ENCODE peak calls at places on chromosomes 3 and 15, in six cellular contexts. One of them, this sample, is unnamed.

GRCh38 chr15:88378259-88378658 is 88.9 kb downstream of the MRPL46 start:
- DNase-seq in AG08396: no peak
- DNase-seq in osteocyte: no peak
- DNase-seq in SW480: no peak
- DNase-seq in spleen: no peak
- DNase-seq in stimulated activated CD8-positive, alpha-beta memory T cell treated with anti-CD3 and anti-CD28 coated beads, Interleukin-7, amount 100 ng/mL, for 1 hour: no peak
- DNase-seq in this sample: no peak

GRCh38 chr3:95123104-95123503 is 1060.2 kb downstream of the NSUN3 start:
- DNase-seq in spleen: no peak
- DNase-seq in AG08396: no peak
- DNase-seq in stimulated activated CD8-positive, alpha-beta memory T cell treated with anti-CD3 and anti-CD28 coated beads, Interleukin-7, amount 100 ng/mL, for 1 hour: no peak
- DNase-seq in SW480: no peak
- DNase-seq in osteocyte: no peak
- DNase-seq in this sample: no peak

GRCh38 chr15:58458076-58458475 is 26.3 kb downstream of the LIPC start:
- DNase-seq in SW480: no peak
- DNase-seq in spleen: no peak
- DNase-seq in AG08396: no peak
- DNase-seq in osteocyte: no peak
- DNase-seq in stimulated activated CD8-positive, alpha-beta memory T cell treated with anti-CD3 and anti-CD28 coated beads, Interleukin-7, amount 100 ng/mL, for 1 hour: no peak
- DNase-seq in this sample: peak; percentile 39

GRCh38 chr15:71295242-71296031 is 180.2 kb downstream of the THSD4 start:
- DNase-seq in spleen: no peak
- DNase-seq in SW480: peak; percentile 94
- DNase-seq in stimulated activated CD8-positive, alpha-beta memory T cell treated with anti-CD3 and anti-CD28 coated beads, Interleukin-7, amount 100 ng/mL, for 1 hour: no peak
- DNase-seq in AG08396: peak; percentile 77
- DNase-seq in osteocyte: no peak
- DNase-seq in this sample: no peak

GRCh38 chr3:71186816-71187215 is 396.7 kb downstream of the FOXP1 start:
- DNase-seq in spleen: no peak
- DNase-seq in SW480: no peak
- DNase-seq in stimulated activated CD8-positive, alpha-beta memory T cell treated with anti-CD3 and anti-CD28 coated beads, Interleukin-7, amount 100 ng/mL, for 1 hour: no peak
- DNase-seq in osteocyte: no peak
- DNase-seq in AG08396: no peak
- DNase-seq in this sample: no peak

GRCh38 chr3:4751057-4752051 is 227.9 kb upstream of the BHLHE40 start:
- DNase-seq in stimulated activated CD8-positive, alpha-beta memory T cell treated with anti-CD3 and anti-CD28 coated beads, Interleukin-7, amount 100 ng/mL, for 1 hour: no peak
- DNase-seq in osteocyte: no peak
- DNase-seq in AG08396: peak; percentile 25
- DNase-seq in SW480: peak; percentile 55
- DNase-seq in spleen: no peak
- DNase-seq in this sample: no peak

GRCh38 chr3:127738192-127738840 is 65.6 kb downstream of the ABTB1 start:
- DNase-seq in SW480: no peak
- DNase-seq in AG08396: no peak
- DNase-seq in stimulated activated CD8-positive, alpha-beta memory T cell treated with anti-CD3 and anti-CD28 coated beads, Interleukin-7, amount 100 ng/mL, for 1 hour: no peak
- DNase-seq in osteocyte: no peak
- DNase-seq in spleen: peak; percentile 67
- DNase-seq in this sample: no peak

GRCh38 chr15:38612159-38612863 is 47.7 kb upstream of the RASGRP1 start:
- DNase-seq in SW480: no peak
- DNase-seq in spleen: no peak
- DNase-seq in AG08396: no peak
- DNase-seq in stimulated activated CD8-positive, alpha-beta memory T cell treated with anti-CD3 and anti-CD28 coated beads, Interleukin-7, amount 100 ng/mL, for 1 hour: no peak
- DNase-seq in osteocyte: no peak
- DNase-seq in this sample: no peak

GRCh38 chr3:13648744-13649096 is 99.8 kb downstream of the FBLN2 start:
- DNase-seq in SW480: no peak
- DNase-seq in spleen: no peak
- DNase-seq in AG08396: no peak
- DNase-seq in osteocyte: no peak
- DNase-seq in stimulated activated CD8-positive, alpha-beta memory T cell treated with anti-CD3 and anti-CD28 coated beads, Interleukin-7, amount 100 ng/mL, for 1 hour: no peak
- DNase-seq in this sample: no peak

GRCh38 chr3:45275006-45275704 is 49.1 kb upstream of the TMEM158 start:
- DNase-seq in spleen: no peak
- DNase-seq in osteocyte: no peak
- DNase-seq in SW480: no peak
- DNase-seq in stimulated activated CD8-positive, alpha-beta memory T cell treated with anti-CD3 and anti-CD28 coated beads, Interleukin-7, amount 100 ng/mL, for 1 hour: no peak
- DNase-seq in AG08396: no peak
- DNase-seq in this sample: no peak

GRCh38 chr3:159926573-159926972 is 62.1 kb upstream of the IL12A start:
- DNase-seq in osteocyte: no peak
- DNase-seq in SW480: no peak
- DNase-seq in AG08396: no peak
- DNase-seq in stimulated activated CD8-positive, alpha-beta memory T cell treated with anti-CD3 and anti-CD28 coated beads, Interleukin-7, amount 100 ng/mL, for 1 hour: no peak
- DNase-seq in spleen: no peak
- DNase-seq in this sample: no peak

GRCh38 chr15:99076555-99077308 is 28.1 kb upstream of the SYNM start:
- DNase-seq in spleen: no peak
- DNase-seq in AG08396: peak; percentile 74
- DNase-seq in osteocyte: no peak
- DNase-seq in SW480: peak; percentile 81
- DNase-seq in stimulated activated CD8-positive, alpha-beta memory T cell treated with anti-CD3 and anti-CD28 coated beads, Interleukin-7, amount 100 ng/mL, for 1 hour: no peak
- DNase-seq in this sample: peak; percentile 63

GRCh38 chr3:99114565-99115291 is 213.2 kb upstream of the DCBLD2 start:
- DNase-seq in SW480: peak; percentile 28
- DNase-seq in spleen: no peak
- DNase-seq in stimulated activated CD8-positive, alpha-beta memory T cell treated with anti-CD3 and anti-CD28 coated beads, Interleukin-7, amount 100 ng/mL, for 1 hour: no peak
- DNase-seq in AG08396: peak; percentile 20
- DNase-seq in osteocyte: peak; percentile 84
- DNase-seq in this sample: no peak

GRCh38 chr15:64622410-64623260 is 152.8 kb downstream of the RBPMS2 start:
- DNase-seq in osteocyte: no peak
- DNase-seq in SW480: no peak
- DNase-seq in stimulated activated CD8-positive, alpha-beta memory T cell treated with anti-CD3 and anti-CD28 coated beads, Interleukin-7, amount 100 ng/mL, for 1 hour: peak; percentile 11
- DNase-seq in AG08396: no peak
- DNase-seq in spleen: peak; percentile 73
- DNase-seq in this sample: peak; percentile 46

GRCh38 chr15:43824302-43825246 is at the start of gene MFAP1:
- DNase-seq in stimulated activated CD8-positive, alpha-beta memory T cell treated with anti-CD3 and anti-CD28 coated beads, Interleukin-7, amount 100 ng/mL, for 1 hour: peak; percentile 78
- DNase-seq in osteocyte: peak; percentile 96
- DNase-seq in SW480: peak; percentile 95
- DNase-seq in spleen: peak; percentile 95
- DNase-seq in AG08396: peak; percentile 97
- DNase-seq in this sample: peak; percentile 92

GRCh38 chr3:8869613-8870012 is 93.7 kb downstream of the RAD18 start:
- DNase-seq in SW480: peak; percentile 27
- DNase-seq in AG08396: peak; percentile 75
- DNase-seq in osteocyte: no peak
- DNase-seq in stimulated activated CD8-positive, alpha-beta memory T cell treated with anti-CD3 and anti-CD28 coated beads, Interleukin-7, amount 100 ng/mL, for 1 hour: no peak
- DNase-seq in spleen: no peak
- DNase-seq in this sample: no peak

GRCh38 chr15:69200773-69201745 is 40.6 kb downstream of the GLCE start:
- DNase-seq in SW480: no peak
- DNase-seq in spleen: no peak
- DNase-seq in osteocyte: no peak
- DNase-seq in AG08396: no peak
- DNase-seq in stimulated activated CD8-positive, alpha-beta memory T cell treated with anti-CD3 and anti-CD28 coated beads, Interleukin-7, amount 100 ng/mL, for 1 hour: no peak
- DNase-seq in this sample: no peak

GRCh38 chr15:76776969-76777368 is 128.2 kb downstream of the SCAPER start:
- DNase-seq in spleen: no peak
- DNase-seq in AG08396: no peak
- DNase-seq in SW480: peak; percentile 2
- DNase-seq in stimulated activated CD8-positive, alpha-beta memory T cell treated with anti-CD3 and anti-CD28 coated beads, Interleukin-7, amount 100 ng/mL, for 1 hour: no peak
- DNase-seq in osteocyte: no peak
- DNase-seq in this sample: no peak

GRCh38 chr15:58161436-58161835 is 23.3 kb downstream of the AQP9 start:
- DNase-seq in AG08396: no peak
- DNase-seq in stimulated activated CD8-positive, alpha-beta memory T cell treated with anti-CD3 and anti-CD28 coated beads, Interleukin-7, amount 100 ng/mL, for 1 hour: no peak
- DNase-seq in osteocyte: no peak
- DNase-seq in spleen: no peak
- DNase-seq in SW480: no peak
- DNase-seq in this sample: no peak

GRCh38 chr15:51931638-51932037 is 39.9 kb downstream of the LEO1 start:
- DNase-seq in spleen: no peak
- DNase-seq in osteocyte: no peak
- DNase-seq in stimulated activated CD8-positive, alpha-beta memory T cell treated with anti-CD3 and anti-CD28 coated beads, Interleukin-7, amount 100 ng/mL, for 1 hour: no peak
- DNase-seq in AG08396: no peak
- DNase-seq in SW480: no peak
- DNase-seq in this sample: no peak

GRCh38 chr3:72889310-72890165 is 1.7 kb downstream of the GXYLT2 start:
- DNase-seq in osteocyte: no peak
- DNase-seq in SW480: no peak
- DNase-seq in spleen: no peak
- DNase-seq in stimulated activated CD8-positive, alpha-beta memory T cell treated with anti-CD3 and anti-CD28 coated beads, Interleukin-7, amount 100 ng/mL, for 1 hour: no peak
- DNase-seq in AG08396: no peak
- DNase-seq in this sample: no peak

GRCh38 chr3:182979719-182980191 is 583 bp downstream of the DCUN1D1 start:
- DNase-seq in SW480: peak; percentile 46
- DNase-seq in AG08396: peak; percentile 36
- DNase-seq in stimulated activated CD8-positive, alpha-beta memory T cell treated with anti-CD3 and anti-CD28 coated beads, Interleukin-7, amount 100 ng/mL, for 1 hour: no peak
- DNase-seq in osteocyte: no peak
- DNase-seq in spleen: no peak
- DNase-seq in this sample: no peak

GRCh38 chr3:150786791-150787190 is 23.8 kb upstream of the SIAH2 start:
- DNase-seq in SW480: no peak
- DNase-seq in spleen: no peak
- DNase-seq in AG08396: no peak
- DNase-seq in stimulated activated CD8-positive, alpha-beta memory T cell treated with anti-CD3 and anti-CD28 coated beads, Interleukin-7, amount 100 ng/mL, for 1 hour: no peak
- DNase-seq in osteocyte: no peak
- DNase-seq in this sample: no peak

GRCh38 chr3:53238051-53238850 is 17.6 kb downstream of the TKT start:
- DNase-seq in AG08396: peak; percentile 87
- DNase-seq in osteocyte: no peak
- DNase-seq in stimulated activated CD8-positive, alpha-beta memory T cell treated with anti-CD3 and anti-CD28 coated beads, Interleukin-7, amount 100 ng/mL, for 1 hour: no peak
- DNase-seq in spleen: no peak
- DNase-seq in SW480: peak; percentile 29
- DNase-seq in this sample: no peak

GRCh38 chr15:31032959-31033358 is 41.5 kb upstream of the MTMR10 start:
- DNase-seq in SW480: no peak
- DNase-seq in stimulated activated CD8-positive, alpha-beta memory T cell treated with anti-CD3 and anti-CD28 coated beads, Interleukin-7, amount 100 ng/mL, for 1 hour: no peak
- DNase-seq in osteocyte: no peak
- DNase-seq in AG08396: no peak
- DNase-seq in spleen: no peak
- DNase-seq in this sample: no peak

GRCh38 chr15:97652041-97652440 is 308.5 kb upstream of the ARRDC4 start:
- DNase-seq in osteocyte: no peak
- DNase-seq in stimulated activated CD8-positive, alpha-beta memory T cell treated with anti-CD3 and anti-CD28 coated beads, Interleukin-7, amount 100 ng/mL, for 1 hour: no peak
- DNase-seq in AG08396: no peak
- DNase-seq in spleen: no peak
- DNase-seq in SW480: peak; percentile 69
- DNase-seq in this sample: no peak

GRCh38 chr3:37519661-37520060 is 342.0 kb upstream of the CTDSPL start:
- DNase-seq in SW480: no peak
- DNase-seq in stimulated activated CD8-positive, alpha-beta memory T cell treated with anti-CD3 and anti-CD28 coated beads, Interleukin-7, amount 100 ng/mL, for 1 hour: no peak
- DNase-seq in osteocyte: no peak
- DNase-seq in AG08396: no peak
- DNase-seq in spleen: no peak
- DNase-seq in this sample: no peak

GRCh38 chr15:74444106-74445062 is 10.6 kb upstream of the SEMA7A start:
- DNase-seq in osteocyte: no peak
- DNase-seq in stimulated activated CD8-positive, alpha-beta memory T cell treated with anti-CD3 and anti-CD28 coated beads, Interleukin-7, amount 100 ng/mL, for 1 hour: no peak
- DNase-seq in AG08396: no peak
- DNase-seq in SW480: no peak
- DNase-seq in spleen: peak; percentile 39
- DNase-seq in this sample: no peak

GRCh38 chr3:113018461-113019181 is 27.8 kb downstream of the GTPBP8 start:
- DNase-seq in osteocyte: no peak
- DNase-seq in AG08396: no peak
- DNase-seq in stimulated activated CD8-positive, alpha-beta memory T cell treated with anti-CD3 and anti-CD28 coated beads, Interleukin-7, amount 100 ng/mL, for 1 hour: no peak
- DNase-seq in SW480: no peak
- DNase-seq in spleen: no peak
- DNase-seq in this sample: no peak

GRCh38 chr3:96209703-96210102 is 604.7 kb upstream of the EPHA6 start:
- DNase-seq in stimulated activated CD8-positive, alpha-beta memory T cell treated with anti-CD3 and anti-CD28 coated beads, Interleukin-7, amount 100 ng/mL, for 1 hour: no peak
- DNase-seq in AG08396: no peak
- DNase-seq in SW480: peak; percentile 90
- DNase-seq in osteocyte: no peak
- DNase-seq in spleen: no peak
- DNase-seq in this sample: no peak

GRCh38 chr3:125107384-125107783 is 51.6 kb upstream of the HEG1 start:
- DNase-seq in SW480: no peak
- DNase-seq in AG08396: no peak
- DNase-seq in spleen: no peak
- DNase-seq in stimulated activated CD8-positive, alpha-beta memory T cell treated with anti-CD3 and anti-CD28 coated beads, Interleukin-7, amount 100 ng/mL, for 1 hour: no peak
- DNase-seq in osteocyte: peak; percentile 75
- DNase-seq in this sample: no peak